ENCODE peak calls at places on chromosomes 1 and 21, in five cellular contexts. R is adrenal gland, W is esophagus squamous epithelium, X is stomach, C is A549. U is an unnamed sample.

GRCh38 chr1:216665891-216666290 is 57.3 kb downstream of the ESRRG start:
- DNase-seq in X (no peak), W (no peak), C (no peak), R (no peak), U (no peak)

GRCh38 chr1:47582891-47583608 is 145.2 kb downstream of the FOXD2 start:
- DNase-seq in W (no peak), R (no peak), X (no peak), C (no peak), U (peak; percentile 69)

GRCh38 chr21:43277481-43278351 is 108.9 kb downstream of the CRYAA start:
- DNase-seq in C (no peak), X (no peak), W (no peak), R (no peak), U (no peak)

GRCh38 chr1:116982319-116983004 is 19.1 kb upstream of the CD101 start:
- DNase-seq in R (peak; percentile 28), C (no peak), X (no peak), W (no peak), U (no peak)

GRCh38 chr1:169584483-169585144 is 1.7 kb downstream of the F5 start:
- DNase-seq in W (no peak), R (no peak), X (no peak), C (peak; percentile 9), U (no peak)

GRCh38 chr1:8570435-8570834 is 247.0 kb downstream of the RERE start:
- DNase-seq in X (no peak), C (no peak), R (no peak), W (no peak), U (no peak)

GRCh38 chr1:54971317-54971791 is 9.1 kb upstream of the TMEM61 start:
- DNase-seq in X (no peak), R (peak; percentile 42), C (peak; percentile 39), W (no peak), U (no peak)

GRCh38 chr1:37360011-37360410 is 114.4 kb upstream of the ZC3H12A start:
- DNase-seq in C (no peak), R (no peak), X (no peak), W (no peak), U (no peak)

GRCh38 chr1:174031099-174031498 is 8.9 kb upstream of the RC3H1 start:
- DNase-seq in R (no peak), W (no peak), X (no peak), C (no peak), U (no peak)
- TF ChIP-seq CTCF in R (no peak), W (no peak), X (no peak), C (no peak), U (no peak)

DNA sequence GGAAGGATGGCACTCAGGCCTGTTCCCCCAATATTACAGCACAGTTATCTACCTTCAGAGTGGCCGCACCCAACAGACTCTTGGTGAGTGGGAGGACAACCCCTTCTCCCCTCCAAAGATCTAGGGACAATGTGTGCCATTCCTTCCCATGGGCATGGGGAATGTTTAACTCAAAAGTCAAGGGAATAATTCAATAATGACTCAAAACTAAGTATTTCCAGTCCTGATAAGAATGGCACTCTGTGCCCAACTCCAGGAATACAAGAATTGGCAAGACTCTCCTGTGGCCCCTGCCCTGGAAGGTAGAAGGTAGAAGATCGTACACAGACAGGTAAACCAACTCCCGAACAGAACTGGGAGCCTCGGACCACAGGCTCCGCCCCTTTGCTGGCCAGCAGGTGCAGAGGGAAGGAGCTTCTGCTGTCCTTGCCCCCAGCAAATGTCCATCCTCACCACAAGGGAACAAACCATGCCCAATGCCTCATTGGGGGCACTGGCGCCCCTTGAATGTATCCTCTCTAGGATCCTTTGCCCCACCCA is 514.0 kb downstream of the NPHP4 start:
- DNase-seq in C (no peak), X (no peak), R (no peak), W (no peak), U (no peak)
- H3K4me3 ChIP-seq in C (no peak overlapping the region), X (no peak overlapping the region), R (no peak overlapping the region), W (no peak overlapping the region), U (no peak overlapping the region)

GRCh38 chr1:223846668-223847007 is 891 bp upstream of the TP53BP2 start:
- DNase-seq in C (peak; percentile 42), W (no peak), X (no peak), R (peak; percentile 39), U (no peak)

GRCh38 chr1:223843934-223844333 is 1.8 kb downstream of the TP53BP2 start:
- DNase-seq in C (no peak), R (no peak), W (no peak), X (no peak), U (no peak)

GRCh38 chr1:223844521-223844961 is 1.2 kb downstream of the TP53BP2 start:
- DNase-seq in R (no peak), W (no peak), X (no peak), C (no peak), U (no peak)

GRCh38 chr1:223845810-223846667 is at the start of gene TP53BP2:
- DNase-seq in C (peak; percentile 91), R (peak; percentile 87), W (peak; percentile 64), X (peak; percentile 92), U (peak; percentile 97)

DNA sequence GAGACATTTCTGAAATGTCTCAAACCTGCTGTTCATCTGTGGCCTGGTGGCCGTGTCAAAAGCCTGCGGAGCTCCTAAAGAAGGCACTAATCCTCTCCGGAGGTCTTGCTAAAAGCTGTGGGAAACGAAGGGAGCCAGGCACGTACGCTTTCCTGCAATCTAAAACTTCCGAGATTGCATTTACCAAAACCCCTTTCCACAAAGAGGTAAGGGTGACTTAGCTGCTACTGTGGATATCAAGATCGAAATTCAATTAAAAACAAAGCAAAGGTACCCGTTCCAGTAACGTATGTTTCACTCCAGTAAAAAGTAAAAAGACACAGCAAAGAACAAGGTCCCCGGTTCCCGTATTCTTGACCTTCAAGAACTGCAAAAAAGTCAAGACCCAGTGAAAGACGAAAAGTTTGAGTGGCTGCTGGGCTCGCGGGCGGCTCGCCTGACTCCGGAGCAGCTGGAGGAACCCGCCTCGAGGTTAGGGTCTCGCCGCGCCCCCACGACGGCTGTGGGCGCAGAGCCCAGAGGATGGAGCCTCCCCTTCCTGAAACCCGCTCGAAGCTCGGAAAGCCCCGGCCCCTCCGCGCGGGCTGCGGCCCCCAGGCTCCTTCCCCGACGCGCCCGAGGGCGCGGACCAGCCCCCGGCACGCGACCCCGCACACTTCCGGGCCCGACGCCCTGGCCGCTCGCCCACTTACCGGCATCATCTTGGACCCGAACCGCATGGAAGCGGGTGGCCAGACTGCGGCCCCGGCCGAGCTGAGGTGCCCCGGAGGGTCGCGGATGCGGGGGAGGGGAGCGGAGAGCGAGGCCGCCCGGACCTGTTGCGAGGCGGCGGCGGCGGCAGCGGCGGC is 561 bp downstream of the TP53BP2 start:
- DNase-seq in R (peak; percentile 52), W (peak; percentile 53), X (peak; percentile 50), C (peak; percentile 25), U (peak; percentile 38)
- TF ChIP-seq POLR2A in R (no peak), W (no peak), X (no peak), C (no peak), U (no peak)

GRCh38 chr21:34986561-34987533 is 62.3 kb downstream of the RUNX1 start:
- DNase-seq in W (no peak), C (no peak), R (no peak), X (no peak), U (no peak)
- TF ChIP-seq CTCF in W (no peak), C (no peak), R (no peak), X (no peak), U (no peak)

GRCh38 chr1:77509898-77510297 is 172.6 kb downstream of the ZZZ3 start:
- DNase-seq in X (no peak), W (no peak), C (no peak), R (no peak), U (no peak)

GRCh38 chr1:77516106-77516505 is 166.4 kb downstream of the ZZZ3 start:
- DNase-seq in W (no peak), X (no peak), C (no peak), R (no peak), U (no peak)

GRCh38 chr1:77513839-77514763 is 168.4 kb downstream of the ZZZ3 start:
- DNase-seq in C (no peak), R (no peak), X (no peak), W (no peak), U (no peak)

GRCh38 chr1:77511440-77511840 is 171.0 kb downstream of the ZZZ3 start:
- DNase-seq in W (no peak), X (no peak), R (no peak), C (peak; percentile 43), U (no peak)

GRCh38 chr1:77514871-77515776 is 167.3 kb downstream of the ZZZ3 start:
- DNase-seq in W (no peak), X (no peak), C (peak; percentile 19), R (peak; percentile 43), U (no peak)
- H3K4me3 ChIP-seq in W (no peak overlapping the region), X (no peak overlapping the region), C (no peak overlapping the region), R (no peak overlapping the region), U (no peak overlapping the region)

GRCh38 chr1:156601122-156601830 is at the start of gene GPATCH4:
- DNase-seq in W (no peak), C (peak; percentile 92), R (peak; percentile 89), X (peak; percentile 70), U (peak; percentile 95)
- TF ChIP-seq POLR2A in W (no peak), C (peak; percentile 87), R (no peak), X (no peak), U (no peak)

GRCh38 chr21:28742527-28742926 is 250.2 kb downstream of the LTN1 start:
- DNase-seq in R (no peak), X (no peak), C (no peak), W (no peak), U (no peak)
- TF ChIP-seq CTCF in R (peak; percentile 11), X (no peak), C (no peak), W (no peak), U (no peak)

GRCh38 chr1:61263905-61264824 is 181.8 kb downstream of the NFIA start:
- DNase-seq in R (no peak), W (no peak), X (no peak), C (no peak), U (no peak)
- H3K4me3 ChIP-seq in R (no peak overlapping the region), W (no peak overlapping the region), X (no peak overlapping the region), C (no peak overlapping the region), U (no peak overlapping the region)

GRCh38 chr1:110897685-110898084 is 24.7 kb downstream of the CD53 start:
- DNase-seq in X (no peak), W (no peak), R (no peak), C (no peak), U (no peak)

GRCh38 chr1:110898734-110899457 is 25.9 kb downstream of the CD53 start:
- DNase-seq in X (no peak), W (no peak), R (no peak), C (no peak), U (no peak)

GRCh38 chr1:110903853-110904500 is 31.0 kb downstream of the CD53 start:
- DNase-seq in C (no peak), R (no peak), W (no peak), X (no peak), U (no peak)

GRCh38 chr1:110899458-110899843 is 26.5 kb downstream of the CD53 start:
- DNase-seq in C (no peak), W (no peak), R (no peak), X (no peak), U (no peak)

GRCh38 chr1:110902820-110903463 is 30.0 kb downstream of the CD53 start:
- DNase-seq in C (no peak), R (no peak), X (no peak), W (no peak), U (no peak)
- TF ChIP-seq POLR2A in C (no peak), R (no peak), X (no peak), W (no peak), U (no peak)